ENCODE peak calls at places on chromosome X, in ten cellular contexts. S is effector memory CD4-positive, alpha-beta T cell; N is CD4-positive, CD25-positive, alpha-beta regulatory T cell; B is Peyer's patch; K is endodermal cell; G is A549; F is neuronal stem cell; D is CD4-positive, alpha-beta memory T cell; X is HCT116; Y is small intestine. C is an unnamed sample.

GRCh38 chrX:47523297-47523696 is 37.7 kb upstream of the ARAF start:
- DNase-seq in N (peak; percentile 69), Y (peak; percentile 64), G (peak; percentile 78), D (peak; percentile 68), B (peak; percentile 89), X (peak; percentile 38), S (peak; percentile 62), K (peak; percentile 92), F (peak; percentile 48), C (peak; percentile 90)

GRCh38 chrX:41556958-41557357 is 109.8 kb downstream of the NYX start:
- DNase-seq in B (no peak), K (no peak), G (no peak), S (no peak), D (peak; percentile 51), N (peak; percentile 64), F (no peak), X (no peak), Y (peak; percentile 29), C (no peak)

GRCh38 chrX:120308558-120308957 is 2.7 kb downstream of the TMEM255A start:
- DNase-seq in B (no peak), F (peak; percentile 53), D (no peak), Y (no peak), N (no peak), K (peak; percentile 87), S (no peak), X (no peak), G (no peak), C (no peak)

GRCh38 chrX:113473418-113473817 is 632.8 kb upstream of the AMOT start:
- DNase-seq in Y (no peak), G (no peak), F (no peak), N (no peak), K (no peak), X (no peak), D (no peak), S (no peak), B (no peak), C (no peak)

GRCh38 chrX:33014949-33015348 is 196.4 kb downstream of the DMD start:
- DNase-seq in G (no peak), X (no peak), K (no peak), S (no peak), F (no peak), B (no peak), D (no peak), N (no peak), Y (no peak), C (no peak)

GRCh38 chrX:135477576-135477975 is 42.9 kb upstream of the INTS6L start:
- DNase-seq in D (peak; percentile 46), X (peak; percentile 29), N (peak; percentile 55), G (peak; percentile 59), F (peak; percentile 38), Y (peak; percentile 28), K (peak; percentile 79), B (no peak), S (no peak), C (peak; percentile 64)

GRCh38 chrX:38050806-38051205 is 44.5 kb downstream of the SYTL5 start:
- DNase-seq in K (no peak), S (no peak), D (no peak), Y (peak; percentile 3), G (no peak), F (no peak), X (no peak), B (no peak), N (no peak), C (no peak)

GRCh38 chrX:41922694-41923171 is 621 bp downstream of the CASK start:
- DNase-seq in K (peak; percentile 78), X (no peak), B (peak; percentile 57), D (peak; percentile 31), F (no peak), S (no peak), Y (no peak), N (peak; percentile 39), G (peak; percentile 26), C (peak; percentile 55)

GRCh38 chrX:20362268-20363002 is 95.7 kb upstream of the RPS6KA3 start:
- DNase-seq in S (no peak), X (no peak), F (no peak), B (no peak), D (no peak), Y (peak; percentile 48), G (peak; percentile 95), N (no peak), K (no peak), C (peak; percentile 24)

GRCh38 chrX:3950373-3950772 is 236.9 kb upstream of the PRKX start:
- DNase-seq in G (no peak), F (no peak), Y (no peak), N (no peak), D (no peak), X (no peak), B (no peak), S (no peak), K (no peak), C (no peak)

GRCh38 chrX:108034725-108035124 is 10.1 kb upstream of the VSIG1 start:
- DNase-seq in F (no peak), B (no peak), G (no peak), Y (no peak), N (no peak), S (no peak), X (no peak), D (no peak), K (no peak), C (no peak)
- H3K4me1 ChIP-seq in F (no peaks in the 10 kb centered on the region), B (no peaks in the 10 kb centered on the region), G (peaks cover 53% of the 10 kb centered on the region), Y (no peaks in the 10 kb centered on the region), N (no peaks in the 10 kb centered on the region), S (no peaks in the 10 kb centered on the region), X (no peaks in the 10 kb centered on the region), D (no peaks in the 10 kb centered on the region), K (no peaks in the 10 kb centered on the region), C (peaks cover 13% of the 10 kb centered on the region)

DNA sequence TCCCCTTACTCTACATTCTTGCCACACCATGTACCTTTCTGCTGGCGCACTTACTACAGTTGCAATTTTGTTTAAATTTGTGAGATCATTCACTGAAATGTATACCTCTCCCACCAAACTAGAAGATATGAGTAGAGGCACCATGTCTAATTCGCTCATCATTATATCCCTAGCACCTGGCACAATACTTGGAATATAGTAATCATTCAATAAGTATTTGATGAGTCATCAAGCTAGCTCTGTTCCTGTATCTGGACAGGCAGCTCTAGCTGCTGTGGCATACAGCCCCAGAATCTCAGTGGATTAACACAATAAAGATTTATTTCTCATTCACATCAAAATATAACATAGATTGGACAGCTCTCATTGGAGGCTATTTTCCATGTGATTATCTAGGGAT is 245.9 kb downstream of the IDS start:
- DNase-seq in S (no peak), D (no peak), B (no peak), K (no peak), Y (no peak), F (no peak), G (no peak), N (no peak), X (no peak), C (no peak)
- H3K9me3 ChIP-seq in S (no peaks in the 10 kb centered on the region), D (no peaks in the 10 kb centered on the region), B (no peaks in the 10 kb centered on the region), K (no peaks in the 10 kb centered on the region), Y (no peaks in the 10 kb centered on the region), F (no peaks in the 10 kb centered on the region), G (no peaks in the 10 kb centered on the region), N (no peaks in the 10 kb centered on the region), X (no peaks in the 10 kb centered on the region), C (no peaks in the 10 kb centered on the region)

DNA sequence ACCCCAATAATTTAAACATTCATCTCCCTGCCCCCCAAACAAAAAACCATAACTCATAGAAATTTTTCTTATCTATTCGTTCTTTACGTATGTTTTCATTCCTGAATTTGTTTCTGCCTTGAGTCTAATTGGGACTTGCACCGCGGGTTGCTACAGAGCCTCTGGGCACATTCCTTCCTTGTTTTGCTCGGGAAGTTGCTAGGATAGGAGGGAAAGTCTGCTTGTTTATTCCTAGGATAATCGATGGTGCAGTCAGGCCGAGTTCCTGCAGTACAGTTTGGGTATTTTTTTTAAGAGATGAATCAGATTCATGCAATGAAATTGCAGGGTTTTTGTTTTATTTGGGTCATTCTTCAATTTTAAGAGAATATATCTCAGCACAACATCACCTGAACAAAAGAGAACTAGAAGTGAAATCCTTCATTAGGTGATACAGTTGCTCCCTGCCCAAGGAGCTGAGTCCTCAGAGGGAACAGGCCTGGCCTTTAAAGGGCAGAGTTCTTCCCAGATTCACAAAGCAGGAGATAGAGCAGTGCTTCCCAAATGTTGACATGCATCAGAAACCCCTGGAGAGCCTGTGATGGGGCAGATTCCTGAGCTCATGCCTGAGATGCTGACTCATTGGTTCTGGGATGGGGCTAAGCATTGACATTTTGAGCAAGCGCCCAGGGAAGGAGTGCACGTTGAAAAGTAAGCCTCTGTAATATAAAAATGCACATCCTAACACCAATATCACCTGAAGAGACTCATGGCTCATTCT is 114.9 kb upstream of the FAM9B start:
- DNase-seq in N (no peak), X (no peak), K (peak; percentile 86), Y (no peak), F (no peak), D (no peak), G (peak; percentile 42), B (no peak), S (no peak), C (no peak)
- H3K4me3 ChIP-seq in N (no peak overlapping the region), X (no peak overlapping the region), K (peak overlapping the region; percentile 23), Y (no peak overlapping the region), F (no peak overlapping the region), D (no peak overlapping the region), G (no peak overlapping the region), B (no peak overlapping the region), S (no peak overlapping the region), C (no peak overlapping the region)

GRCh38 chrX:149037301-149037700 is 467.8 kb downstream of the IDS start:
- DNase-seq in D (no peak), X (no peak), K (no peak), B (no peak), F (no peak), Y (no peak), S (no peak), N (no peak), G (no peak), C (no peak)

GRCh38 chrX:149044471-149044870 is 460.6 kb downstream of the IDS start:
- DNase-seq in D (no peak), Y (no peak), N (no peak), F (no peak), B (no peak), K (no peak), G (no peak), S (no peak), X (no peak), C (no peak)

GRCh38 chrX:149039057-149039456 is 466.0 kb downstream of the IDS start:
- DNase-seq in D (no peak), Y (no peak), B (no peak), N (no peak), K (no peak), G (no peak), F (no peak), S (no peak), X (no peak), C (no peak)

GRCh38 chrX:149043401-149043800 is 461.7 kb downstream of the IDS start:
- DNase-seq in G (no peak), S (no peak), F (no peak), B (no peak), K (no peak), N (no peak), Y (no peak), D (no peak), X (no peak), C (no peak)

DNA sequence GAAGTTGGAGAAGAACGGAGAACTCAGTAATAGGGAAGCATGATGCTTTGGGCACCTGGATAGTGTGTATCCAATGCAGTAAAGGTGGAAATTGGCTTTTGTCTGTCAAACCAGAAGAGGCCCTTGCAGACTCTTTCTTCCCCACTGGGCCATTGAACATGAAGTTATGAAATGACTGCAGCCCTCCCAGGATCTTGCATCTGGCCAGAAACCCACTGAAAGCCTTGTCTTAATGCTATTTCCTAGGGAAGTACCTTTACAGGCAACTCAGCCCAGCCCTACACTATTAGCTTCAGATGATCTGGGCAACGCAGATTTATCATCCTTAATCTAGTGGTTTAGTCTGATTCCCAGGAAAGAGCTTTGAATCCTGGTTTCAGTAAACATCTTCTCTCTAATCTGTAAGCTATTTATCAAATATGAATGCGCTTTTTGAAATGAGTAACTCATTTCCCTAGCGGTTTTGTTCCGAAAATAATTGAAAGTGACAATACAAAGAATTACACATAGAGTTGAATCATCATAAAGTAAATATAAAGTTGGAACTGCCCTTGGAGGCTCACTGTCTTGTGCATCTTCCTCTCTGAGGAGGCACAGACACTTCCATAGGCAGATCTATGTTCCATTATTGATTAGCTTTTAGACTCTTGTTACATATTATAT is 464.1 kb downstream of the IDS start:
- DNase-seq in F (no peak), G (peak; percentile 6), K (no peak), S (no peak), B (no peak), D (no peak), N (no peak), Y (no peak), X (no peak), C (no peak)
- H3K4me1 ChIP-seq in F (no peaks in the 10 kb centered on the region), G (no peaks in the 10 kb centered on the region), K (no peaks in the 10 kb centered on the region), S (no peaks in the 10 kb centered on the region), B (no peaks in the 10 kb centered on the region), D (no peaks in the 10 kb centered on the region), N (no peaks in the 10 kb centered on the region), Y (no peaks in the 10 kb centered on the region), X (no peaks in the 10 kb centered on the region), C (no peaks in the 10 kb centered on the region)

C was measured in mucosa of descending colon.